ENCODE peak calls at places on chromosome 1, in four cellular contexts. One of them, this sample, is unnamed.

GRCh38 chr1:25338188-25338981 is at the start of gene TMEM50A:
- DNase-seq in T-cell: peak
- DNase-seq in NCI-H1105 treated with DMSO at 0.1 percent for 48 hours: peak
- DNase-seq in fibroblast of pulmonary artery: peak
- DNase-seq in this sample: peak

GRCh38 chr1:22870201-22870871 is 102.3 kb downstream of the LACTBL1 start:
- DNase-seq in T-cell: no peak
- DNase-seq in NCI-H1105 treated with DMSO at 0.1 percent for 48 hours: peak
- DNase-seq in fibroblast of pulmonary artery: peak
- DNase-seq in this sample: peak

GRCh38 chr1:104987210-104987609 is 1237.5 kb downstream of the AMY1C start:
- DNase-seq in T-cell: no peak
- DNase-seq in NCI-H1105 treated with DMSO at 0.1 percent for 48 hours: no peak
- DNase-seq in fibroblast of pulmonary artery: no peak
- DNase-seq in this sample: no peak

GRCh38 chr1:234647758-234648157 is 37.8 kb upstream of the IRF2BP2 start:
- DNase-seq in T-cell: no peak
- DNase-seq in NCI-H1105 treated with DMSO at 0.1 percent for 48 hours: no peak
- DNase-seq in fibroblast of pulmonary artery: no peak
- DNase-seq in this sample: no peak

GRCh38 chr1:56113679-56114078 is 465.7 kb downstream of the PLPP3 start:
- DNase-seq in T-cell: no peak
- DNase-seq in NCI-H1105 treated with DMSO at 0.1 percent for 48 hours: no peak
- DNase-seq in fibroblast of pulmonary artery: no peak
- DNase-seq in this sample: no peak

GRCh38 chr1:96962807-96963206 is 241.2 kb downstream of the PTBP2 start:
- DNase-seq in T-cell: no peak
- DNase-seq in NCI-H1105 treated with DMSO at 0.1 percent for 48 hours: no peak
- DNase-seq in fibroblast of pulmonary artery: peak
- DNase-seq in this sample: peak

GRCh38 chr1:213015099-213016050 is at the start of gene ANGEL2:
- DNase-seq in T-cell: peak
- DNase-seq in NCI-H1105 treated with DMSO at 0.1 percent for 48 hours: peak
- DNase-seq in fibroblast of pulmonary artery: peak
- DNase-seq in this sample: peak

GRCh38 chr1:107318932-107319331 is 178.1 kb downstream of the NTNG1 start:
- DNase-seq in T-cell: no peak
- DNase-seq in NCI-H1105 treated with DMSO at 0.1 percent for 48 hours: no peak
- DNase-seq in fibroblast of pulmonary artery: no peak
- DNase-seq in this sample: no peak

GRCh38 chr1:173865468-173866164 is 2.2 kb downstream of the GAS5 start:
- DNase-seq in T-cell: no peak
- DNase-seq in NCI-H1105 treated with DMSO at 0.1 percent for 48 hours: no peak
- DNase-seq in fibroblast of pulmonary artery: no peak
- DNase-seq in this sample: no peak

GRCh38 chr1:114128293-114128692 is 25.4 kb downstream of the SYT6 start:
- DNase-seq in T-cell: no peak
- DNase-seq in NCI-H1105 treated with DMSO at 0.1 percent for 48 hours: no peak
- DNase-seq in fibroblast of pulmonary artery: no peak
- DNase-seq in this sample: no peak

This sample was measured in adipocyte.